ENCODE peak calls at places on chromosomes 12 and 14, in nine cellular contexts. Z is tibial artery; G is CD4-positive, alpha-beta T cell; J is AG10803; R is endothelial cell of umbilical vein; W is astrocyte of the spinal cord; B is GM20000; U is left ventricle myocardium inferior; O is heart left ventricle. X is an unnamed sample.

GRCh38 chr12:116066381-116067230 is 210.9 kb downstream of the MED13L start:
- DNase-seq in Z (peak; percentile 33), G (peak; percentile 41), J (peak; percentile 35), R (peak; percentile 46), W (no peak), B (peak; percentile 23), U (peak; percentile 23), O (no peak), X (peak; percentile 35)

GRCh38 chr14:52090936-52091335 is 22.1 kb upstream of the NID2 start:
- DNase-seq in Z (no peak), G (no peak), J (no peak), R (no peak), W (no peak), B (no peak), U (no peak), O (no peak), X (no peak)

GRCh38 chr14:24409217-24409616 is 10.4 kb downstream of the NYNRIN start:
- DNase-seq in Z (no peak), G (no peak), J (no peak), R (no peak), W (no peak), B (no peak), U (no peak), O (no peak), X (no peak)

GRCh38 chr12:57617942-57618341 is 6.7 kb downstream of the ARHGEF25 start:
- DNase-seq in Z (no peak), G (no peak), J (no peak), R (no peak), W (no peak), B (no peak), U (no peak), O (peak; percentile 56), X (no peak)

GRCh38 chr12:3230758-3231375 is 153.7 kb downstream of the TSPAN9 start:
- DNase-seq in Z (no peak), G (no peak), J (no peak), R (no peak), W (peak; percentile 19), B (no peak), U (no peak), O (no peak), X (no peak)

GRCh38 chr12:16726879-16727278 is 120.9 kb upstream of the LMO3 start:
- DNase-seq in Z (no peak), G (no peak), J (no peak), R (no peak), W (peak; percentile 78), B (no peak), U (no peak), O (no peak), X (no peak)

GRCh38 chr12:15001733-15002471 is 29.1 kb downstream of the PDE6H start:
- DNase-seq in Z (peak; percentile 57), G (no peak), J (peak; percentile 15), R (no peak), W (peak; percentile 37), B (no peak), U (peak; percentile 39), O (peak; percentile 50), X (no peak)

GRCh38 chr14:54475187-54475881 is 13.4 kb downstream of the GMFB start:
- DNase-seq in Z (no peak), G (no peak), J (peak; percentile 33), R (no peak), W (peak; percentile 31), B (no peak), U (no peak), O (no peak), X (no peak)

GRCh38 chr12:31326689-31327659 is 1.0 kb upstream of the SINHCAF start:
- DNase-seq in Z (no peak), G (no peak), J (no peak), R (no peak), W (peak; percentile 22), B (no peak), U (no peak), O (no peak), X (no peak)

GRCh38 chr14:25006961-25007795 is 42.8 kb downstream of the STXBP6 start:
- DNase-seq in Z (no peak), G (no peak), J (peak; percentile 91), R (peak; percentile 67), W (peak; percentile 78), B (no peak), U (no peak), O (no peak), X (no peak)

GRCh38 chr12:10191865-10192264 is 13.0 kb downstream of the TMEM52B start:
- DNase-seq in Z (no peak), G (no peak), J (peak; percentile 93), R (no peak), W (peak; percentile 55), B (no peak), U (no peak), O (no peak), X (no peak)

GRCh38 chr12:21155517-21156351 is 24.7 kb downstream of the SLCO1B1 start:
- DNase-seq in Z (no peak), G (no peak), J (no peak), R (no peak), W (no peak), B (no peak), U (no peak), O (no peak), X (no peak)

GRCh38 chr14:61151276-61151675 is 129.9 kb downstream of the TMEM30B start:
- DNase-seq in Z (no peak), G (no peak), J (peak; percentile 28), R (no peak), W (no peak), B (no peak), U (no peak), O (no peak), X (no peak)

GRCh38 chr12:108302471-108303311 is 36.4 kb downstream of the CMKLR1 start:
- DNase-seq in Z (peak; percentile 89), G (no peak), J (peak; percentile 76), R (peak; percentile 35), W (peak; percentile 80), B (no peak), U (peak; percentile 88), O (peak; percentile 88), X (no peak)
- TF ChIP-seq CTCF in Z (no peak), G (no peak), J (no peak), R (peak; percentile 12), W (no peak), B (no peak), U (peak; percentile 43), O (no peak), X (no peak)

DNA sequence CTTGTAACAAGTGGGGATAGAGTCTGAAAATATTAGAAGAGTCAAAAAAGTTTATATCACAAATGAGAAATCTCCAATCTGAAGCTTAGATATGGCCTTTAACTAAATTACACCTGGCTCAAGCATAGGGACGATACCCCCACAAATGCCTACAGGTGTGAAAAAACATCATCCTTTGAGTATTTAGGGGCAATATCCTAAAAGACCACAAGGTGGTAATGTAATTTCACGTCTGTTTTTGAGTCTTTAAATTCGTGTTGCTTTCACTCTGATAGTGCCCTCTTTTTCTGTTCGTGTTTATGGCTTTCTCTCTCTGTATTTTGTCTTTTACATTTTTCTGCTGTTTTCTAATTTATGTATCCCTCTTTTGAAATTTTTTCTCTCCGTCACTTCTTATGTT is 84.3 kb downstream of the ETNK1 start:
- DNase-seq in Z (no peak), G (no peak), J (peak; percentile 32), R (peak; percentile 12), W (peak; percentile 26), B (peak; percentile 55), U (no peak), O (no peak), X (no peak)
- TF ChIP-seq CTCF in Z (peak; percentile 90), G (peak; percentile 29), J (peak; percentile 63), R (peak; percentile 9), W (peak; percentile 42), B (no peak), U (peak; percentile 37), O (peak; percentile 49), X (peak; percentile 75)

DNA sequence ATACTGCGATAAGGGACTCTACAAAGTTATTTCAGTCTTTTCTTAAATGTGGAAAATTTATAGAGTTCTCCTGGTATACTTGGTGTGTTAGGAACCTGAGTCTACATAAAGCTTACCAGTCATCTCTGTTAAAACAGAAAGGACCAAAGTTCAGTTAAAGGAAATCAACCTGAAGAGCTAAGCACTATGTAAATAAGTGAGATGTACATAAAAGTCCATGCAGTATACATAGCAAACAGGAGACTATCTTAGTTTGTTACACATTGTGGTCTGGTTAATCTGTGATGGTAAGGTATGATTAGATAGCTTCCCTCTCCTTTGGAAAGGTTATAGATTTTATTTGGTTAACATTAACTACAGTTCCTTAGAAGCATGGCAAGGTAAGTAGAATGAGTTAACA is 75.9 kb downstream of the ATP2B1 start:
- DNase-seq in Z (no peak), G (no peak), J (no peak), R (no peak), W (no peak), B (no peak), U (no peak), O (no peak), X (no peak)
- TF ChIP-seq CTCF in Z (no peak), G (no peak), J (no peak), R (no peak), W (no peak), B (no peak), U (no peak), O (no peak), X (no peak)

GRCh38 chr12:107318804-107319535 is 225.6 kb upstream of the CRY1 start:
- DNase-seq in Z (no peak), G (no peak), J (peak; percentile 51), R (peak; percentile 48), W (peak; percentile 70), B (peak; percentile 38), U (no peak), O (no peak), X (peak; percentile 32)

GRCh38 chr12:107318554-107318803 is 225.1 kb upstream of the CRY1 start:
- DNase-seq in Z (no peak), G (no peak), J (peak; percentile 40), R (no peak), W (no peak), B (no peak), U (no peak), O (no peak), X (no peak)

GRCh38 chr12:107320031-107320928 is 226.9 kb upstream of the CRY1 start:
- DNase-seq in Z (no peak), G (peak; percentile 77), J (peak; percentile 42), R (peak; percentile 14), W (peak; percentile 70), B (peak; percentile 33), U (peak; percentile 46), O (peak; percentile 33), X (no peak)

GRCh38 chr12:107319536-107320030 is 226.2 kb upstream of the CRY1 start:
- DNase-seq in Z (no peak), G (no peak), J (no peak), R (no peak), W (no peak), B (no peak), U (no peak), O (no peak), X (no peak)

DNA sequence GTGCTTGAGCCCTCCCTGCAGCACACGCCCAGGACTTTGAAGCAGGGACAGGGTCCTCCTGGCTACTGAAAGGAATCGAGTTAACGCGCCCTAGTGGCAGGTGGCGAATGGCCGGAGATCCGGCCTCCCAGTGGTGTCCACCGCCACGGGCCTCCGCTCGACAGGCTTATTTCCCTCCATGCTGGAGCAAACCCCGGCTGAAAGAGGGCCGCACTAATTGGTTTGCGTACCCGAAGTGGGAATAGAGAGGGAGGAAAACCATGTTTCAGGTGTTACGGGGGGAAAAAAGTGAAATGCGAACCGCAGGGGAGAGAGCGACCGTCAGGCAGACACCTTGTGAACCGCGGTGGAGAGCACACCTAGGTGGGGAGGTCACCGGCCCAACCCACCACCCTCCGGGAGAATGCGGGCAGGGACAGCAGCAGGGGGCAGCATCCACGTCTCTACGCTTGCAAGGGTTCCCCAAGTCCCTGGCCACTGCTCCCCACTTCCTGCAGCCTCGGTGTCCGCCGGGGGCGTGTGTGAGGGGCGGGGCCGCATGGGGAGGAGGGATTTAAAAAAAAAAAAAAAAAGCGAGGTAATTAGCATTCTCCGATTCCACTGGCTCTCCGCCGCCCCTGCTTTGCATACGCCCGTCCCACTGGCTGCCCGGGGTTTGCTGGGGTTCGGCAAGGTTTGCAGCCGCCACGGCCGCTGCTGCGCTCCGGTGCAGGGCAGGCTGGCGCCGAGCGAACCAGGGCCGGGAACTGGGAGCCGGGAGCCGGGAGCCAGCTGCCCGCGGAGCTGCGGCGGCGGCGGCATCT is 224.6 kb upstream of the CRY1 start:
- DNase-seq in Z (peak; percentile 49), G (peak; percentile 80), J (peak; percentile 85), R (peak; percentile 81), W (peak; percentile 94), B (peak; percentile 41), U (peak; percentile 84), O (peak; percentile 86), X (peak; percentile 72)
- TF ChIP-seq CTCF in Z (no peak), G (peak; percentile 34), J (peak; percentile 24), R (no peak), W (peak; percentile 48), B (no peak), U (no peak), O (peak; percentile 19), X (peak; percentile 59)